ENCODE peak calls at places on chromosome 12, in seven cellular contexts. J is SK-N-SH, R is Peyer's patch, H is omental fat pad, Y is cardiac muscle cell, Z is AG04450, P is WERI-Rb-1. Q is an unnamed sample.
A peak's percentile ranks its signal among the peaks of the same experiment; 100 is the strongest.

GRCh38 chr12:117986705-117987469 is 18.1 kb upstream of the KSR2 start:
- DNase-seq in J (no peak), R (no peak), H (no peak), Y (no peak), Z (no peak), P (no peak), Q (no peak)

GRCh38 chr12:54052745-54053624 is 650 bp upstream of the HOXC4 start:
- DNase-seq in J (peak; percentile 84), R (peak; percentile 75), H (no peak), Y (no peak), Z (no peak), P (no peak), Q (no peak)

GRCh38 chr12:20520572-20520971 is 152.2 kb downstream of the PDE3A start:
- DNase-seq in J (no peak), R (no peak), H (no peak), Y (no peak), Z (no peak), P (no peak), Q (no peak)

GRCh38 chr12:94969424-94969823 is 34.1 kb downstream of the NDUFA12 start:
- DNase-seq in J (no peak), R (no peak), H (no peak), Y (no peak), Z (no peak), P (no peak), Q (no peak)

GRCh38 chr12:39239484-39240143 is 203.3 kb downstream of the KIF21A start:
- DNase-seq in J (no peak), R (no peak), H (no peak), Y (no peak), Z (no peak), P (no peak), Q (no peak)

GRCh38 chr12:106586803-106587684 is 4.2 kb downstream of the RFX4 start:
- DNase-seq in J (peak; percentile 49), R (no peak), H (no peak), Y (peak; percentile 62), Z (no peak), P (no peak), Q (no peak)

GRCh38 chr12:29200586-29200985 is 51.5 kb downstream of the FAR2 start:
- DNase-seq in J (no peak), R (no peak), H (no peak), Y (no peak), Z (no peak), P (peak; percentile 13), Q (no peak)

GRCh38 chr12:108806921-108807320 is 50.5 kb downstream of the SSH1 start:
- DNase-seq in J (no peak), R (no peak), H (no peak), Y (no peak), Z (no peak), P (no peak), Q (no peak)

GRCh38 chr12:66120477-66120876 is 10.1 kb downstream of the LLPH start:
- DNase-seq in J (no peak), R (no peak), H (no peak), Y (no peak), Z (no peak), P (no peak), Q (no peak)

GRCh38 chr12:26514364-26514763 is 318.6 kb downstream of the ITPR2 start:
- DNase-seq in J (no peak), R (no peak), H (no peak), Y (no peak), Z (no peak), P (no peak), Q (no peak)

GRCh38 chr12:93128332-93128707 is 199.2 kb upstream of the EEA1 start:
- DNase-seq in J (no peak), R (no peak), H (no peak), Y (no peak), Z (no peak), P (no peak), Q (no peak)

GRCh38 chr12:47990351-47991105 is 13.7 kb downstream of the COL2A1 start:
- DNase-seq in J (no peak), R (peak; percentile 64), H (no peak), Y (no peak), Z (no peak), P (no peak), Q (no peak)

GRCh38 chr12:48925218-48925871 is at the start of gene FKBP11:
- DNase-seq in J (peak; percentile 74), R (peak; percentile 76), H (peak; percentile 46), Y (peak; percentile 39), Z (no peak), P (peak; percentile 25), Q (peak; percentile 85)

GRCh38 chr12:40312982-40313576 is 88.3 kb downstream of the LRRK2 start:
- DNase-seq in J (peak; percentile 14), R (no peak), H (no peak), Y (peak; percentile 31), Z (no peak), P (no peak), Q (no peak)

GRCh38 chr12:452667-453210 is 7.0 kb upstream of the B4GALNT3 start:
- DNase-seq in J (no peak), R (no peak), H (no peak), Y (no peak), Z (no peak), P (peak; percentile 47), Q (no peak)

GRCh38 chr12:108123382-108123781 is 5.7 kb upstream of the WSCD2 start:
- DNase-seq in J (no peak), R (no peak), H (no peak), Y (no peak), Z (no peak), P (no peak), Q (no peak)

GRCh38 chr12:63480186-63480585 is 188.1 kb downstream of the DPY19L2 start:
- DNase-seq in J (no peak), R (no peak), H (no peak), Y (no peak), Z (no peak), P (no peak), Q (no peak)

GRCh38 chr12:113161415-113162016 is 12.0 kb downstream of the CFAP73 start:
- DNase-seq in J (peak; percentile 95), R (no peak), H (no peak), Y (peak; percentile 58), Z (no peak), P (peak; percentile 97), Q (no peak)

GRCh38 chr12:50482566-50482965 is 22.2 kb upstream of the DIP2B start:
- DNase-seq in J (no peak), R (no peak), H (no peak), Y (no peak), Z (no peak), P (no peak), Q (no peak)

GRCh38 chr12:110279976-110280783 is 867 bp upstream of the ATP2A2 start:
- DNase-seq in J (peak; percentile 76), R (peak; percentile 43), H (no peak), Y (peak; percentile 34), Z (no peak), P (no peak), Q (no peak)

GRCh38 chr12:110277705-110278104 is 3.3 kb upstream of the ATP2A2 start:
- DNase-seq in J (no peak), R (no peak), H (no peak), Y (no peak), Z (no peak), P (no peak), Q (no peak)

GRCh38 chr12:110278137-110278536 is 2.9 kb upstream of the ATP2A2 start:
- DNase-seq in J (no peak), R (no peak), H (no peak), Y (no peak), Z (no peak), P (no peak), Q (no peak)

GRCh38 chr12:110280784-110281548 is at the start of gene ATP2A2:
- DNase-seq in J (peak; percentile 98), R (peak; percentile 87), H (peak; percentile 48), Y (peak; percentile 95), Z (peak; percentile 55), P (peak; percentile 89), Q (peak; percentile 96)

DNA sequence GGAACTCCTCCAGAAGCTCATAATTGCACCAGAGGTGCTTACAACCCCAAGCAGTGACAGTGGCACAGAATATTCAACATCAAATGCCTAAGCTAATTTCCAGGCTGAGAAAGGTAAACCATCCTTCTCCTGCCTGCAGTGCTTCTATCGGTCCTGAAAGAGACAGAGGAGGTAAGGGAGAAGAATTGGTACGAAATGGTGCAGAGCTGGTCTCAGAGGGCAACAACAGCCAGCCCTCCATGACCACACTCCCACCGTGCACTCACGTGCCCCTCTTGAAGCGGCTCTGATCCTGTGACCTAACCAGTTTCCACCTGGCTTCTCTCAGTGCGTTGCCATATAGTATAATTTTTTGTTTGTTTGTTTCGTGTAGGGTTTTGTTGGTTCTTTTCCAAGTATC is 1.5 kb upstream of the ATP2A2 start:
- DNase-seq in J (no peak), R (no peak), H (no peak), Y (peak; percentile 40), Z (no peak), P (no peak), Q (no peak)
- TF ChIP-seq CTCF in J (no peak), R (no peak), H (no peak), Y (no peak), Z (no peak), P (no peak), Q (no peak)

DNA sequence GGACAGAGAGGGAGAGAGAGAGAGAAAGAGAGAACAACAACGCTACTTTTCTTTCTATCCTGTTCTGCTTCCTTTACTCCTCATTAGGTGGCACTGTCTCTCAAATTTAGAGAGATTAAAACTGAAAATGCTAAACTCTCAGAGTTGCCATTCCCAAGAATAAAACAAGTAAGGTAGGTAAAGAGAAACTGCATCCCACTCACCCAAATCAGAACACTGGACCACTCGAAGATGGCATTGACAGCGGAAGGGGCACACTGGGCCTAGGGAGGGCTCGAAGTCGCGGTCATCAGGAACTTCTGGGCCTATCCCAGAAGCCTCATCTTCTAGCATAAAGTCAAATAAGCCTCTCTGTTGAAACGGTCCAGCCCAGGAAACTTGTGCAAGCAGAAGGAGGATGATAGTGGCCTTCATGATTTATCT is 4.5 kb downstream of the DCN start:
- DNase-seq in J (no peak), R (no peak), H (no peak), Y (peak; percentile 18), Z (no peak), P (no peak), Q (no peak)
- TF ChIP-seq CTCF in J (peak; percentile 50), R (peak; percentile 41), H (no peak), Y (peak; percentile 61), Z (peak; percentile 66), P (peak; percentile 40), Q (peak; percentile 73)

DNA sequence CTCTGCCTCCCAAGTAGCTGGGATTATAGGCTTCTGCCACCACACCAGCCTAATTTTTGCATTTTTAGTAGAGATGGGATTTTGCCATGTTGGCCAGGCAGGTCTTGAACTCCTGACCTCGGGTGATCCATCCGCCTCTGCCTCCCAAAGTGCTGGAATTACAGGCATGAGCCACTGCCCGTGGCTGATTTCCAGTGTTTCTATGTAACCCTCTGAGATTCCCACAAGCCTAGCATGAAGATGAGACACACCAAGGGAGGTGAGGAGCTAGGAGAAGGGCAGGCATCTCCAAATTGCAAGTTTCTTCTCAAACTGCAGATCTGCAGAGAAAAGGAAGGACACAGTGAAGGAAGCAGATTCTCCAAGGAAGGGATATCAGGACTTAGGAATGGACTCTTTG is 125.0 kb downstream of the CACNA1C start:
- DNase-seq in J (no peak), R (no peak), H (no peak), Y (no peak), Z (no peak), P (no peak), Q (no peak)
- TF ChIP-seq CTCF in J (no peak), R (no peak), H (no peak), Y (no peak), Z (no peak), P (no peak), Q (no peak)

DNA sequence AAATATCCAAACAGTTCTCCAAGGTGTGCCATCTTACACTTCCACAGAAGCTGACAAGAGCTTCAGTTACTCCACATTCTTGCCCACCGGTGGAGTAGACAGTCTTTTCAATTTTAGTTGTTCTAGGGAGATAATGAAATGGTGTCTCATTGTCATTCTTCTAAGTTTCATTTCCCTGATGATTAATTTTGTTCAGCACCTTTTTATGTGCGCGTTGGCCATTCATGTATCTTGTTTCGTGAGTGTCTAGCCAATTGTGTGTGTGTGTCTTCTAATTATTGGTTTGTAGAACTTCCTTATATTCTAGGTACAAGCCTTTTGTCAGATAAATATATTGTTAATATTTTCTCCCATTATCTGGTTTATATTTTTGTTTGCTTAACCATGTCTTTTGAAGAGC is 63.1 kb downstream of the GLT1D1 start:
- DNase-seq in J (no peak), R (no peak), H (no peak), Y (no peak), Z (no peak), P (no peak), Q (no peak)
- TF ChIP-seq CTCF in J (no peak), R (no peak), H (no peak), Y (no peak), Z (no peak), P (no peak), Q (no peak)

Q was measured in osteocyte.